ENCODE peak calls at places on chromosomes 6 and 20, in six cellular contexts. V is NCI-H2029; Y is NCI-H2081; R is GM04504; S is left ventricle myocardium superior; W is CD4-positive, CD25-positive, alpha-beta regulatory T cell. B is an unnamed sample.

GRCh38 chr6:17469006-17469972 is 75.9 kb downstream of the CAP2 start:
- DNase-seq in V (no peak), Y (no peak), R (no peak), S (no peak), W (no peak), B (no peak)

GRCh38 chr6:164346631-164347030 is 932.1 kb downstream of the QKI start:
- DNase-seq in V (no peak), Y (no peak), R (no peak), S (no peak), W (no peak), B (no peak)

GRCh38 chr20:20593447-20594170 is 118.8 kb downstream of the RALGAPA2 start:
- DNase-seq in V (peak; percentile 39), Y (peak; percentile 91), R (peak; percentile 10), S (no peak), W (no peak), B (no peak)

GRCh38 chr20:14384411-14384810 is 47.0 kb upstream of the FLRT3 start:
- DNase-seq in V (no peak), Y (no peak), R (no peak), S (no peak), W (no peak), B (no peak)

GRCh38 chr6:151870375-151870774 is 62.9 kb downstream of the ESR1 start:
- DNase-seq in V (no peak), Y (no peak), R (no peak), S (no peak), W (no peak), B (no peak)

GRCh38 chr6:106098383-106099234 is 12.5 kb downstream of the PRDM1 start:
- DNase-seq in V (no peak), Y (no peak), R (no peak), S (no peak), W (peak; percentile 87), B (peak; percentile 66)

GRCh38 chr6:130778946-130779657 is 48.1 kb upstream of the SMLR1 start:
- DNase-seq in V (no peak), Y (no peak), R (peak; percentile 61), S (no peak), W (no peak), B (no peak)

GRCh38 chr20:33299111-33299603 is 16.1 kb downstream of the BPIFB1 start:
- DNase-seq in V (peak; percentile 42), Y (peak; percentile 63), R (no peak), S (peak; percentile 75), W (peak; percentile 57), B (no peak)

GRCh38 chr6:17431581-17431980 is 38.2 kb downstream of the CAP2 start:
- DNase-seq in V (no peak), Y (peak; percentile 4), R (peak; percentile 74), S (no peak), W (no peak), B (no peak)

GRCh38 chr6:6218246-6219085 is 102.0 kb downstream of the F13A1 start:
- DNase-seq in V (no peak), Y (no peak), R (peak; percentile 20), S (no peak), W (no peak), B (no peak)

GRCh38 chr6:50007821-50008220 is 14.0 kb downstream of the DEFB110 start:
- DNase-seq in V (no peak), Y (no peak), R (peak; percentile 28), S (no peak), W (no peak), B (peak; percentile 15)

GRCh38 chr20:1664911-1665310 is 7.3 kb upstream of the SIRPG start:
- DNase-seq in V (no peak), Y (no peak), R (no peak), S (no peak), W (peak; percentile 52), B (no peak)

GRCh38 chr6:117167520-117168271 is 97.7 kb upstream of the VGLL2 start:
- DNase-seq in V (peak; percentile 29), Y (no peak), R (no peak), S (no peak), W (no peak), B (peak; percentile 93)

GRCh38 chr20:3239867-3240775 is 1.1 kb upstream of the SLC4A11 start:
- DNase-seq in V (no peak), Y (no peak), R (no peak), S (peak; percentile 32), W (no peak), B (no peak)

GRCh38 chr6:30122515-30122914 is 9.6 kb upstream of the TRIM31 start:
- DNase-seq in V (no peak), Y (no peak), R (peak; percentile 58), S (no peak), W (no peak), B (no peak)

GRCh38 chr6:137161975-137162374 is 11.5 kb downstream of the IL22RA2 start:
- DNase-seq in V (no peak), Y (no peak), R (no peak), S (peak; percentile 38), W (no peak), B (no peak)